ENCODE peak calls at places on chromosome 20, in four cellular contexts. H is A549, G is K562, S is HepG2. V is an unnamed sample.

GRCh38 chr20:45322952-45323383 is 14.9 kb upstream of the MATN4 start:
- DNase-seq in H (peak; percentile 63), G (no peak), S (peak; percentile 86), V (peak; percentile 43)

GRCh38 chr20:51356871-51357270 is 185.6 kb downstream of the NFATC2 start:
- DNase-seq in H (no peak), G (no peak), S (no peak), V (no peak)

GRCh38 chr20:49891486-49891885 is 23.8 kb downstream of the SPATA2 start:
- DNase-seq in H (no peak), G (no peak), S (no peak), V (no peak)

GRCh38 chr20:42401598-42401997 is 783.4 kb upstream of the CHD6 start:
- DNase-seq in H (no peak), G (no peak), S (no peak), V (no peak)

GRCh38 chr20:61185181-61185580 is 66.9 kb upstream of the CDH4 start:
- DNase-seq in H (no peak), G (no peak), S (no peak), V (no peak)

GRCh38 chr20:51807864-51808263 is 5.5 kb upstream of the SALL4 start:
- DNase-seq in H (no peak), G (no peak), S (no peak), V (peak; percentile 45)

GRCh38 chr20:44961868-44962267 is 1.7 kb upstream of the TOMM34 start:
- DNase-seq in H (no peak), G (no peak), S (peak; percentile 30), V (peak; percentile 77)

GRCh38 chr20:24616258-24617079 is 147.0 kb downstream of the SYNDIG1 start:
- DNase-seq in H (no peak), G (no peak), S (no peak), V (no peak)

GRCh38 chr20:3646651-3647050 is 16.5 kb downstream of the GFRA4 start:
- DNase-seq in H (no peak), G (no peak), S (no peak), V (no peak)

GRCh38 chr20:12291386-12291785 is 373.7 kb downstream of the BTBD3 start:
- DNase-seq in H (no peak), G (no peak), S (no peak), V (no peak)

GRCh38 chr20:2657241-2657640 is 4.8 kb downstream of the NOP56 start:
- DNase-seq in H (no peak), G (no peak), S (no peak), V (no peak)

GRCh38 chr20:30486103-30486478 is 771.4 kb upstream of the DEFB115 start:
- DNase-seq in H (no peak), G (no peak), S (no peak), V (no peak)

GRCh38 chr20:4375881-4376280 is 345.8 kb upstream of the PRND start:
- DNase-seq in H (no peak), G (no peak), S (no peak), V (peak; percentile 84)

GRCh38 chr20:42123981-42124473 is 505.9 kb upstream of the CHD6 start:
- DNase-seq in H (no peak), G (no peak), S (no peak), V (no peak)

GRCh38 chr20:62945771-62946339 is 6.7 kb upstream of the SLC17A9 start:
- DNase-seq in H (no peak), G (no peak), S (no peak), V (no peak)

GRCh38 chr20:23643665-23644064 is 5.9 kb upstream of the CST3 start:
- DNase-seq in H (no peak), G (no peak), S (no peak), V (no peak)

GRCh38 chr20:4820833-4821518 is 99.3 kb downstream of the PRND start:
- DNase-seq in H (peak; percentile 50), G (no peak), S (no peak), V (peak; percentile 88)

GRCh38 chr20:17648782-17649730 is 33.0 kb downstream of the RRBP1 start:
- DNase-seq in H (peak; percentile 26), G (peak; percentile 21), S (no peak), V (no peak)

GRCh38 chr20:40638414-40638813 is 50.6 kb downstream of the MAFB start:
- DNase-seq in H (no peak), G (no peak), S (no peak), V (no peak)

GRCh38 chr20:17541996-17542395 is 10.8 kb upstream of the BFSP1 start:
- DNase-seq in H (no peak), G (no peak), S (no peak), V (peak; percentile 87)

GRCh38 chr20:39631557-39631956 is 669.4 kb downstream of the DHX35 start:
- DNase-seq in H (no peak), G (no peak), S (no peak), V (no peak)

GRCh38 chr20:39630215-39630614 is 668.1 kb downstream of the DHX35 start:
- DNase-seq in H (no peak), G (no peak), S (no peak), V (no peak)

GRCh38 chr20:39632757-39633156 is 670.6 kb downstream of the DHX35 start:
- DNase-seq in H (no peak), G (no peak), S (no peak), V (no peak)

GRCh38 chr20:39632176-39632575 is 670.0 kb downstream of the DHX35 start:
- DNase-seq in H (no peak), G (no peak), S (no peak), V (no peak)

DNA sequence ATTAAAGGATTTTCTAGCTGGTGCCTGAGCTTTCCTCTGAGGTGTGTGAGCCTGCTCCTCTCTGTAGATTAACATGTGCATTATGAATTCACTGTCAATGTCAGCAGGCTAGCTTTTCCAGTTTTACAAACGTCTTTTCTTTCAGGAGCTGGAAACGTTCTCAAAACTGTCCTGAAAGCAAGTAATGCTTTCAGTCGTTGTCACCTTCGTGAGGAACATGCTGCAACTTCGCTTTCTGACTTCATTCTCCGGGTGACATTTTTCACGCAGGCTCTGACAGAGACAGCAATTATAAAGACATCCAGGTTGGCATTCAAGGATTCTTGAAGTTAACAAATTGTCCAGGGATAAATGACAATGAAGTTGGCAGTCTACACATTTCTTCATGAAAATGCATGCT is 671.5 kb downstream of the DHX35 start:
- DNase-seq in H (no peak), G (no peak), S (no peak), V (no peak)
- TF ChIP-seq MAZ in H (no peak), G (no peak), S (no peak), V (no peak)

GRCh38 chr20:37072293-37073196 is 23.3 kb downstream of the RBL1 start:
- DNase-seq in H (no peak), G (no peak), S (no peak), V (no peak)

GRCh38 chr20:37066168-37066567 is 29.6 kb downstream of the RBL1 start:
- DNase-seq in H (no peak), G (no peak), S (no peak), V (no peak)

GRCh38 chr20:37077009-37077408 is 18.8 kb downstream of the RBL1 start:
- DNase-seq in H (no peak), G (no peak), S (no peak), V (no peak)

GRCh38 chr20:37075932-37076685 is 19.7 kb downstream of the RBL1 start:
- DNase-seq in H (no peak), G (no peak), S (no peak), V (peak; percentile 52)

DNA sequence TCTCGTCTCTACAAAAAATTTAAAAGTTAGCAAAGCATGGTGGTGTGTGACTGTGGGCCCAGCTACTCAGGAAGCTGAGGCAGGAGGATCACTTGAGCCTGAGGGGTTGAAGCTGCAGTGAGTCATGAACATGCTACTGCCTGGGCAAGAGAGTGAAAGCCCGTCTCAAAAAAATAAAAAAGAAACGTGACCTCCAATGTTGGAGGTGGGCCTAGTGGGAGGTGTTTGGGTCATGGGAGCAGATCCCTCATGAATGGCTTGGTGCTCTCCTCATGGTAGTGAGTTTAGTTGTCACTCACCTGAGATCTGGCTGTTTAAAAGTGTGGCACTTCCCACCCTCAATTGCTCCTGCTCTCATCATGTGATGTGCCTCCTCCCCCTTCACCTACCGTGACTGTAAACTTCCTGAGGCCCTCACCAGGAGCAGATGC is 24.3 kb downstream of the RBL1 start:
- DNase-seq in H (no peak), G (no peak), S (no peak), V (peak; percentile 67)
- TF ChIP-seq MAZ in H (no peak), G (no peak), S (no peak), V (no peak)

DNA sequence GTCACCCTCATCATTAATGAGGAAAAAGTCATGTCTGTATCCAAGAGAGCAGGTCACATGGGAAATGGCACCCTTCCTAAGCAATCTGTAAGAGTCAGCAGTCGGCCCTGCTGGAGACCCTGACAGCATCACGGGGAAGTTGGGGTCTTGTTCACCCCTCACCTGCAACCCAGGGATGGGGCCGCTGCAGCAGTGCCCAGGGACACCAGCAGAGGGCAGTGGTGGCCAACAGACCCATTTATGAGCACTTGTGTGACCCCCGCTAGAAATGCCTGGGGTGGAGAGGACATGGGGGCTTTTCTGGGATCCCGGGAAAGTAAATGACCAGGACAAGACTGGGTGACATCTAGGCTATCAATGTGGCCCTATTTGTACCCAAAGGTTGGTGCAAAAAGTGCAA is 35.9 kb downstream of the ANKRD60 start:
- DNase-seq in H (no peak), G (peak; percentile 50), S (no peak), V (no peak)
- TF ChIP-seq MAZ in H (no peak), G (no peak), S (no peak), V (no peak)

DNA sequence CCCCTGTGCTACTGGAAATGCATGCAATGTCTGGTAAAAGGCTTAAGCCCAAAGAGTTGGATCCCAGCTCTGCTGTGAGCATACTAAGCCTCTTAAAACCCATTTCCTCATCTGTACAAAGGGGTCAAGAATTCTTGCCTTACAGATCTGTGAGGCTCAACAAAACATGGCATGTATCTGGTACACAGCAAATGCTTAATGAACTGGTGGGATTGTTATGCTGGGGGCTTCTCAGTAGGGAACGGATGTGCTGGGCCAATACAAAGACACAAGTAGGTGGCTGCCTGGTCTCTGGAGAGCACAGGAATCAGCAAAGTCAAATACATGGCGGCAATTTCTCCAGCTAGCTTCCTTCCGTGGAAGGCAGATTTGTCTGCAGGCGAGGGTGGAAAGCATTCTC is 62.3 kb downstream of the LAMP5 start:
- DNase-seq in H (no peak), G (no peak), S (no peak), V (no peak)
- TF ChIP-seq MAZ in H (no peak), G (no peak), S (no peak), V (no peak)

GRCh38 chr20:60147004-60147403 is 188.8 kb downstream of the CDH26 start:
- DNase-seq in H (no peak), G (no peak), S (no peak), V (no peak)
- TF ChIP-seq MAZ in H (no peak), G (no peak), S (no peak), V (no peak)

GRCh38 chr20:43690943-43691598 is 24.2 kb downstream of the MYBL2 start:
- DNase-seq in H (no peak), G (peak; percentile 64), S (no peak), V (no peak)
- TF ChIP-seq MAZ in H (no peak), G (no peak), S (no peak), V (no peak)

GRCh38 chr20:46558511-46558959 is 8.1 kb upstream of the OCSTAMP start:
- DNase-seq in H (peak; percentile 73), G (no peak), S (peak; percentile 73), V (peak; percentile 98)
- TF ChIP-seq MAZ in H (no peak), G (no peak), S (no peak), V (peak; percentile 42)

GRCh38 chr20:37987602-37988290 is 45.5 kb downstream of the TTI1 start:
- DNase-seq in H (no peak), G (no peak), S (no peak), V (no peak)
- TF ChIP-seq MAZ in H (no peak), G (no peak), S (no peak), V (no peak)